ENCODE peak calls at places on chromosomes 4 and X, in ten cellular contexts. N is brain microvascular endothelial cell; E is CD8-positive, alpha-beta memory T cell; C is CD4-positive, alpha-beta T cell; V is SK-N-SH; W is transverse colon; F is CD4-positive, alpha-beta memory T cell; K is PC-3; B is CD4-positive, CD25-positive, alpha-beta regulatory T cell; T is fibroblast of lung. J is an unnamed sample.
A peak's percentile ranks its signal among the peaks of the same experiment; 100 is the strongest.

GRCh38 chrX:275476-275966 is 5.7 kb upstream of the PLCXD1 start:
- DNase-seq in N (no peak), T (no peak), E (no peak), V (no peak), B (no peak), K (no peak), F (no peak), W (no peak), C (no peak), J (peak; percentile 79)

GRCh38 chr4:88967883-88968316 is 89.1 kb downstream of the FAM13A start:
- DNase-seq in W (no peak), K (peak; percentile 31), C (no peak), B (no peak), E (no peak), V (no peak), F (no peak), T (no peak), N (no peak), J (no peak)

GRCh38 chr4:145404754-145405153 is 76.9 kb upstream of the SMAD1 start:
- DNase-seq in N (no peak), W (no peak), V (no peak), C (no peak), F (no peak), E (no peak), K (no peak), T (no peak), B (no peak), J (no peak)

GRCh38 chr4:1408418-1408817 is 2.2 kb upstream of the NKX1-1 start:
- DNase-seq in V (peak; percentile 65), W (no peak), N (no peak), K (no peak), C (no peak), T (no peak), B (no peak), F (no peak), E (no peak), J (peak; percentile 72)

GRCh38 chr4:74096265-74096980 is 2.6 kb downstream of the CXCL2 start:
- DNase-seq in N (peak; percentile 3), T (no peak), K (no peak), V (no peak), C (no peak), F (no peak), E (no peak), W (no peak), B (no peak), J (no peak)

GRCh38 chrX:110511238-110511637 is 152.6 kb downstream of the RTL9 start:
- DNase-seq in E (no peak), B (no peak), N (no peak), C (no peak), V (no peak), F (no peak), W (no peak), K (no peak), T (no peak), J (no peak)

GRCh38 chr4:120918788-120919187 is 3.7 kb downstream of the PRDM5 start:
- DNase-seq in K (no peak), W (peak; percentile 13), T (peak; percentile 42), N (no peak), B (no peak), F (no peak), C (no peak), V (no peak), E (no peak), J (no peak)

GRCh38 chr4:110309686-110310085 is 111.3 kb upstream of the ELOVL6 start:
- DNase-seq in F (no peak), C (no peak), T (peak; percentile 48), V (peak; percentile 62), B (no peak), E (no peak), N (no peak), K (no peak), W (no peak), J (no peak)

GRCh38 chrX:14030248-14030592 is 528 bp upstream of the GEMIN8 start:
- DNase-seq in T (peak; percentile 57), N (no peak), C (no peak), V (no peak), E (no peak), B (no peak), W (no peak), F (no peak), K (peak; percentile 29), J (no peak)

GRCh38 chr4:1198070-1198844 is 25.9 kb upstream of the SPON2 start:
- DNase-seq in E (no peak), V (peak; percentile 17), T (peak; percentile 62), K (no peak), F (no peak), C (no peak), N (no peak), W (peak; percentile 29), B (no peak), J (no peak)

GRCh38 chrX:12441376-12442128 is 303.3 kb downstream of the FRMPD4 start:
- DNase-seq in E (no peak), W (no peak), T (peak; percentile 84), F (no peak), K (peak; percentile 90), V (no peak), C (no peak), N (peak; percentile 64), B (no peak), J (no peak)

GRCh38 chr4:142648378-142648777 is 197.7 kb downstream of the INPP4B start:
- DNase-seq in B (no peak), F (no peak), K (no peak), V (no peak), C (no peak), W (no peak), T (no peak), E (no peak), N (no peak), J (peak; percentile 41)

GRCh38 chrX:136146614-136147319 is 566 bp upstream of the FHL1 start:
- DNase-seq in T (peak; percentile 9), N (no peak), E (no peak), B (no peak), V (no peak), W (no peak), F (peak; percentile 44), K (peak; percentile 7), C (peak; percentile 5), J (peak; percentile 57)

GRCh38 chr4:39450618-39451017 is 8.1 kb downstream of the RPL9 start:
- DNase-seq in F (no peak), N (no peak), T (no peak), B (no peak), W (no peak), V (no peak), K (no peak), C (no peak), E (no peak), J (no peak)

GRCh38 chr4:32112891-32113290 is 1392.7 kb downstream of the PCDH7 start:
- DNase-seq in V (no peak), E (no peak), N (no peak), B (no peak), W (no peak), K (no peak), C (no peak), F (no peak), T (no peak), J (no peak)

GRCh38 chr4:181820518-181820917 is 422.7 kb upstream of the TENM3 start:
- DNase-seq in B (no peak), C (no peak), T (no peak), V (no peak), W (no peak), N (no peak), K (no peak), E (no peak), F (no peak), J (no peak)

DNA sequence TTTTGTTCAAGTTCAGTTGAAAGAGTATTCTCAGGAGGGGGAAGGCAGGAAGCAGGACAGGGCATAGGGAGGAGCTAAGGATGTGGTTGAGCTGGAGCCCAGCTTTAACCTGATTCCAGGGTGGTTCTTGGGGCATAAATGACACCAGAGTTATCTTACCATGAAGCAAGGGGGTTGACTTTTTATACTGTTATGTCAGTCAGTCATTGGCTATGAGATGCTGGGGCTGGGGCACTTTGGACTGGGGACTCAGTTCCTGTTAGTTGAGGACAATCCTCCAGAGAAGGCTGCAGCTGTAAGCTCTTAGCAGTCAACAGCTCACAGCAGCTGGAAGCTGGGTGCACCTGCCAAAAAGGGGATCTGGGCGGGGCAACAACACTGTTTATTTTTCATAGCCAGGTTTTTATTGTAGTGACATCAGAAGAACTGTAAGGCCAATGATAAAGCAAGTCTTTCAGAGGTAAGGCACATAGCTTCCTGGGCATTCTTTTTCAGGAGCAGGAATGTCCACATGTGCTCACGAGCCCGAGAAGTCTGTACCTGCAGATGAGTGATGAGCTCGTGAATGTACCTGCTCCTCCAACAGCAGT is 78.5 kb downstream of the MID1IP1 start:
- DNase-seq in C (no peak), W (peak; percentile 46), E (no peak), V (no peak), T (no peak), N (no peak), B (no peak), K (peak; percentile 66), F (peak; percentile 35), J (no peak)
- H3K27ac ChIP-seq in C (no peak overlapping the region), W (peak overlapping the region; percentile 51), E (no peak overlapping the region), V (no peak overlapping the region), T (no peak overlapping the region), N (no peak overlapping the region), B (no peak overlapping the region), K (peak overlapping the region; percentile 97), F (no peak overlapping the region), J (no peak overlapping the region)

DNA sequence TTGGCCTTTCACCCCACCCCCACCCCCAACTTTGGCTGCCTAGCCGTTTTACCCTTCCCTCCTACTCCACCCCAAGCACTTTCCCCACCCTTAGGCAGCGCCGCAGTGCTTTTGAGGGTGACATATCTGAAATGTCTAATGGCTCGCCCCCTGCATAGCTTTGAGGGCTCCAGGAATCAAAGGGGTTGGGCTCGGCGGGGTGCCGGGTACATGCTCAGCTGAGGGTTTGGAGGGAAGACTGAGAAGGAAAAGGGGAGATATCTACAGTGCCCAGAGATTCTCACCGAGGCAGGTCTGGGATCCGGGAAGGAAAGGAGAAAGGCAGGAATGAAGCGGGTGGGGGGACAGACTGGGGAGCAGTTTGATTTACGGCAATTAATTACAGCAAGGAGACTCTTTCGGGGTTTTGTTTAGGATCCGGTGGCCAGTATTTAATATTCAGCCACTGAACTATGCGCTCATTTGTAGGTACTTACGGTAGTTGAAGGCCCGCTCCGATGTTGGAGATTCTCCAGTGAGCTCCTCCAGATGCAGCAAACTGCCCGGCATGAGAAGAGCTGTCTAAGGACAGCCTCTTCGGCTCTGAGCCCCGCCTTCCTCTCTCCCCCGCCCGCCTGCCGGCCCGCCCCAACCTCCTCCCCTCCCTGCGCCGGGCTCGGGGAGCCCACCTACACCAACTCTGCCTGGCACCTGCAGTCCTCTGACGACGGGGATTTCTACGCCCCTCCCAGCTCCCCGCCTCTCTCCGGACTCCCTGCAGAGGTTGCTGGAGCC is at the start of gene IGSF1:
- DNase-seq in V (peak; percentile 65), T (peak; percentile 41), N (peak; percentile 4), E (no peak), C (no peak), B (no peak), F (no peak), K (no peak), W (peak; percentile 20), J (peak; percentile 92)
- H3K27me3 ChIP-seq in V (no peaks in the 10 kb centered on the region), T (no peaks in the 10 kb centered on the region), N (no peaks in the 10 kb centered on the region), E (no peaks in the 10 kb centered on the region), C (peaks cover 36% of the 10 kb centered on the region), B (no peaks in the 10 kb centered on the region), F (no peaks in the 10 kb centered on the region), K (peaks cover 5% of the 10 kb centered on the region), W (no peaks in the 10 kb centered on the region), J (no peaks in the 10 kb centered on the region)

GRCh38 chr4:76987685-76988084 is 38.1 kb downstream of the SEPTIN11 start:
- DNase-seq in F (no peak), C (no peak), T (no peak), B (no peak), V (no peak), K (no peak), W (no peak), E (no peak), N (no peak), J (no peak)
- H3K27ac ChIP-seq in F (no peak overlapping the region), C (no peak overlapping the region), T (peak overlapping the region; percentile 94), B (no peak overlapping the region), V (peak overlapping the region; percentile 99), K (no peak overlapping the region), W (peak overlapping the region; percentile 70), E (no peak overlapping the region), N (peak overlapping the region; percentile 96), J (no peak overlapping the region)

GRCh38 chrX:17839269-17839668 is 21.8 kb downstream of the RAI2 start:
- DNase-seq in C (no peak), F (no peak), T (no peak), W (no peak), E (no peak), K (no peak), B (no peak), V (no peak), N (no peak), J (peak; percentile 54)
- H3K27me3 ChIP-seq in C (no peaks in the 10 kb centered on the region), F (no peaks in the 10 kb centered on the region), T (no peaks in the 10 kb centered on the region), W (no peaks in the 10 kb centered on the region), E (no peaks in the 10 kb centered on the region), K (no peaks in the 10 kb centered on the region), B (no peaks in the 10 kb centered on the region), V (peaks cover 14% of the 10 kb centered on the region), N (no peaks in the 10 kb centered on the region), J (no peaks in the 10 kb centered on the region)